ENCODE peak calls at places on chromosomes 3 and 15, in eight cellular contexts. One of them, this sample, is unnamed.

GRCh38 chr3:12532182-12532581 is 13.1 kb downstream of the MKRN2OS start:
- DNase-seq in activated CD8-positive, alpha-beta memory T cell treated with anti-CD3 and anti-CD28 coated beads for 4 hours: no peak
- DNase-seq in stimulated activated CD8-positive, alpha-beta memory T cell treated with anti-CD3 and anti-CD28 coated beads, Interleukin-15, amount 100 ng/mL, for 24 hours: no peak
- DNase-seq in HTR-8/SVneo: no peak
- DNase-seq in stimulated activated CD4-positive, alpha-beta T cell treated with anti-CD3 and anti-CD28 coated beads, Interleukin-12 subunit alpha, Interleukin-12 subunit beta, amount 100 ng/mL, for 4 hours: no peak
- DNase-seq in fibroblast of mammary gland: no peak
- DNase-seq in psoas muscle: no peak
- DNase-seq in CD8-positive, alpha-beta memory T cell: no peak
- DNase-seq in this sample: no peak

GRCh38 chr15:39171944-39172368 is 408.9 kb upstream of the THBS1 start:
- DNase-seq in stimulated activated CD4-positive, alpha-beta T cell treated with anti-CD3 and anti-CD28 coated beads, Interleukin-12 subunit alpha, Interleukin-12 subunit beta, amount 100 ng/mL, for 4 hours: peak
- DNase-seq in CD8-positive, alpha-beta memory T cell: no peak
- DNase-seq in fibroblast of mammary gland: peak
- DNase-seq in activated CD8-positive, alpha-beta memory T cell treated with anti-CD3 and anti-CD28 coated beads for 4 hours: no peak
- DNase-seq in HTR-8/SVneo: peak
- DNase-seq in stimulated activated CD8-positive, alpha-beta memory T cell treated with anti-CD3 and anti-CD28 coated beads, Interleukin-15, amount 100 ng/mL, for 24 hours: no peak
- DNase-seq in psoas muscle: peak
- DNase-seq in this sample: peak

GRCh38 chr3:134034005-134034785 is 4.5 kb upstream of the SLCO2A1 start:
- DNase-seq in stimulated activated CD4-positive, alpha-beta T cell treated with anti-CD3 and anti-CD28 coated beads, Interleukin-12 subunit alpha, Interleukin-12 subunit beta, amount 100 ng/mL, for 4 hours: no peak
- DNase-seq in CD8-positive, alpha-beta memory T cell: no peak
- DNase-seq in activated CD8-positive, alpha-beta memory T cell treated with anti-CD3 and anti-CD28 coated beads for 4 hours: no peak
- DNase-seq in stimulated activated CD8-positive, alpha-beta memory T cell treated with anti-CD3 and anti-CD28 coated beads, Interleukin-15, amount 100 ng/mL, for 24 hours: no peak
- DNase-seq in fibroblast of mammary gland: no peak
- DNase-seq in HTR-8/SVneo: no peak
- DNase-seq in psoas muscle: no peak
- DNase-seq in this sample: peak

GRCh38 chr3:158711886-158712285 is 20.4 kb downstream of the RARRES1 start:
- DNase-seq in HTR-8/SVneo: peak
- DNase-seq in CD8-positive, alpha-beta memory T cell: no peak
- DNase-seq in stimulated activated CD4-positive, alpha-beta T cell treated with anti-CD3 and anti-CD28 coated beads, Interleukin-12 subunit alpha, Interleukin-12 subunit beta, amount 100 ng/mL, for 4 hours: no peak
- DNase-seq in fibroblast of mammary gland: peak
- DNase-seq in activated CD8-positive, alpha-beta memory T cell treated with anti-CD3 and anti-CD28 coated beads for 4 hours: no peak
- DNase-seq in psoas muscle: no peak
- DNase-seq in stimulated activated CD8-positive, alpha-beta memory T cell treated with anti-CD3 and anti-CD28 coated beads, Interleukin-15, amount 100 ng/mL, for 24 hours: no peak
- DNase-seq in this sample: peak

GRCh38 chr3:182436547-182436946 is 356.8 kb upstream of the ATP11B start:
- DNase-seq in fibroblast of mammary gland: no peak
- DNase-seq in stimulated activated CD4-positive, alpha-beta T cell treated with anti-CD3 and anti-CD28 coated beads, Interleukin-12 subunit alpha, Interleukin-12 subunit beta, amount 100 ng/mL, for 4 hours: no peak
- DNase-seq in activated CD8-positive, alpha-beta memory T cell treated with anti-CD3 and anti-CD28 coated beads for 4 hours: no peak
- DNase-seq in CD8-positive, alpha-beta memory T cell: no peak
- DNase-seq in stimulated activated CD8-positive, alpha-beta memory T cell treated with anti-CD3 and anti-CD28 coated beads, Interleukin-15, amount 100 ng/mL, for 24 hours: no peak
- DNase-seq in HTR-8/SVneo: no peak
- DNase-seq in psoas muscle: no peak
- DNase-seq in this sample: no peak

GRCh38 chr3:71560665-71561064 is 22.9 kb downstream of the FOXP1 start:
- DNase-seq in fibroblast of mammary gland: no peak
- DNase-seq in HTR-8/SVneo: no peak
- DNase-seq in stimulated activated CD4-positive, alpha-beta T cell treated with anti-CD3 and anti-CD28 coated beads, Interleukin-12 subunit alpha, Interleukin-12 subunit beta, amount 100 ng/mL, for 4 hours: no peak
- DNase-seq in psoas muscle: no peak
- DNase-seq in activated CD8-positive, alpha-beta memory T cell treated with anti-CD3 and anti-CD28 coated beads for 4 hours: no peak
- DNase-seq in CD8-positive, alpha-beta memory T cell: no peak
- DNase-seq in stimulated activated CD8-positive, alpha-beta memory T cell treated with anti-CD3 and anti-CD28 coated beads, Interleukin-15, amount 100 ng/mL, for 24 hours: no peak
- DNase-seq in this sample: no peak

GRCh38 chr3:42905740-42906084 is 230 bp upstream of the ZNF662 start:
- DNase-seq in activated CD8-positive, alpha-beta memory T cell treated with anti-CD3 and anti-CD28 coated beads for 4 hours: no peak
- DNase-seq in psoas muscle: no peak
- DNase-seq in stimulated activated CD8-positive, alpha-beta memory T cell treated with anti-CD3 and anti-CD28 coated beads, Interleukin-15, amount 100 ng/mL, for 24 hours: no peak
- DNase-seq in fibroblast of mammary gland: no peak
- DNase-seq in stimulated activated CD4-positive, alpha-beta T cell treated with anti-CD3 and anti-CD28 coated beads, Interleukin-12 subunit alpha, Interleukin-12 subunit beta, amount 100 ng/mL, for 4 hours: no peak
- DNase-seq in HTR-8/SVneo: no peak
- DNase-seq in CD8-positive, alpha-beta memory T cell: no peak
- DNase-seq in this sample: no peak

GRCh38 chr3:100158877-100159563 is 44.7 kb upstream of the FILIP1L start:
- DNase-seq in HTR-8/SVneo: no peak
- DNase-seq in activated CD8-positive, alpha-beta memory T cell treated with anti-CD3 and anti-CD28 coated beads for 4 hours: no peak
- DNase-seq in stimulated activated CD8-positive, alpha-beta memory T cell treated with anti-CD3 and anti-CD28 coated beads, Interleukin-15, amount 100 ng/mL, for 24 hours: no peak
- DNase-seq in fibroblast of mammary gland: peak
- DNase-seq in CD8-positive, alpha-beta memory T cell: no peak
- DNase-seq in psoas muscle: no peak
- DNase-seq in stimulated activated CD4-positive, alpha-beta T cell treated with anti-CD3 and anti-CD28 coated beads, Interleukin-12 subunit alpha, Interleukin-12 subunit beta, amount 100 ng/mL, for 4 hours: no peak
- DNase-seq in this sample: peak

GRCh38 chr3:119194237-119195150 is 21.1 kb downstream of the UPK1B start:
- DNase-seq in fibroblast of mammary gland: no peak
- DNase-seq in psoas muscle: no peak
- DNase-seq in stimulated activated CD8-positive, alpha-beta memory T cell treated with anti-CD3 and anti-CD28 coated beads, Interleukin-15, amount 100 ng/mL, for 24 hours: no peak
- DNase-seq in stimulated activated CD4-positive, alpha-beta T cell treated with anti-CD3 and anti-CD28 coated beads, Interleukin-12 subunit alpha, Interleukin-12 subunit beta, amount 100 ng/mL, for 4 hours: no peak
- DNase-seq in activated CD8-positive, alpha-beta memory T cell treated with anti-CD3 and anti-CD28 coated beads for 4 hours: no peak
- DNase-seq in CD8-positive, alpha-beta memory T cell: no peak
- DNase-seq in HTR-8/SVneo: no peak
- DNase-seq in this sample: peak

GRCh38 chr3:28388978-28389377 is 40.4 kb upstream of the AZI2 start:
- DNase-seq in HTR-8/SVneo: no peak
- DNase-seq in activated CD8-positive, alpha-beta memory T cell treated with anti-CD3 and anti-CD28 coated beads for 4 hours: no peak
- DNase-seq in CD8-positive, alpha-beta memory T cell: no peak
- DNase-seq in stimulated activated CD8-positive, alpha-beta memory T cell treated with anti-CD3 and anti-CD28 coated beads, Interleukin-15, amount 100 ng/mL, for 24 hours: no peak
- DNase-seq in psoas muscle: no peak
- DNase-seq in fibroblast of mammary gland: no peak
- DNase-seq in stimulated activated CD4-positive, alpha-beta T cell treated with anti-CD3 and anti-CD28 coated beads, Interleukin-12 subunit alpha, Interleukin-12 subunit beta, amount 100 ng/mL, for 4 hours: no peak
- DNase-seq in this sample: no peak

GRCh38 chr15:69531302-69532027 is 78.8 kb downstream of the RPLP1 start:
- DNase-seq in stimulated activated CD4-positive, alpha-beta T cell treated with anti-CD3 and anti-CD28 coated beads, Interleukin-12 subunit alpha, Interleukin-12 subunit beta, amount 100 ng/mL, for 4 hours: no peak
- DNase-seq in activated CD8-positive, alpha-beta memory T cell treated with anti-CD3 and anti-CD28 coated beads for 4 hours: no peak
- DNase-seq in HTR-8/SVneo: no peak
- DNase-seq in fibroblast of mammary gland: no peak
- DNase-seq in stimulated activated CD8-positive, alpha-beta memory T cell treated with anti-CD3 and anti-CD28 coated beads, Interleukin-15, amount 100 ng/mL, for 24 hours: no peak
- DNase-seq in psoas muscle: no peak
- DNase-seq in CD8-positive, alpha-beta memory T cell: no peak
- DNase-seq in this sample: no peak

GRCh38 chr3:149902498-149903139 is 68.1 kb downstream of the PFN2 start:
- DNase-seq in stimulated activated CD8-positive, alpha-beta memory T cell treated with anti-CD3 and anti-CD28 coated beads, Interleukin-15, amount 100 ng/mL, for 24 hours: no peak
- DNase-seq in HTR-8/SVneo: no peak
- DNase-seq in stimulated activated CD4-positive, alpha-beta T cell treated with anti-CD3 and anti-CD28 coated beads, Interleukin-12 subunit alpha, Interleukin-12 subunit beta, amount 100 ng/mL, for 4 hours: no peak
- DNase-seq in fibroblast of mammary gland: peak
- DNase-seq in activated CD8-positive, alpha-beta memory T cell treated with anti-CD3 and anti-CD28 coated beads for 4 hours: no peak
- DNase-seq in psoas muscle: no peak
- DNase-seq in CD8-positive, alpha-beta memory T cell: no peak
- DNase-seq in this sample: no peak

GRCh38 chr3:43995929-43996378 is 245.7 kb upstream of the TOPAZ1 start:
- DNase-seq in CD8-positive, alpha-beta memory T cell: no peak
- DNase-seq in psoas muscle: no peak
- DNase-seq in HTR-8/SVneo: no peak
- DNase-seq in stimulated activated CD4-positive, alpha-beta T cell treated with anti-CD3 and anti-CD28 coated beads, Interleukin-12 subunit alpha, Interleukin-12 subunit beta, amount 100 ng/mL, for 4 hours: peak
- DNase-seq in fibroblast of mammary gland: no peak
- DNase-seq in stimulated activated CD8-positive, alpha-beta memory T cell treated with anti-CD3 and anti-CD28 coated beads, Interleukin-15, amount 100 ng/mL, for 24 hours: no peak
- DNase-seq in activated CD8-positive, alpha-beta memory T cell treated with anti-CD3 and anti-CD28 coated beads for 4 hours: no peak
- DNase-seq in this sample: no peak

GRCh38 chr3:87997298-87997697 is 61.5 kb downstream of the CGGBP1 start:
- DNase-seq in CD8-positive, alpha-beta memory T cell: no peak
- DNase-seq in stimulated activated CD4-positive, alpha-beta T cell treated with anti-CD3 and anti-CD28 coated beads, Interleukin-12 subunit alpha, Interleukin-12 subunit beta, amount 100 ng/mL, for 4 hours: peak
- DNase-seq in activated CD8-positive, alpha-beta memory T cell treated with anti-CD3 and anti-CD28 coated beads for 4 hours: no peak
- DNase-seq in stimulated activated CD8-positive, alpha-beta memory T cell treated with anti-CD3 and anti-CD28 coated beads, Interleukin-15, amount 100 ng/mL, for 24 hours: no peak
- DNase-seq in HTR-8/SVneo: no peak
- DNase-seq in psoas muscle: no peak
- DNase-seq in fibroblast of mammary gland: peak
- DNase-seq in this sample: no peak

GRCh38 chr3:16838561-16838960 is 46.2 kb upstream of the PLCL2 start:
- DNase-seq in stimulated activated CD4-positive, alpha-beta T cell treated with anti-CD3 and anti-CD28 coated beads, Interleukin-12 subunit alpha, Interleukin-12 subunit beta, amount 100 ng/mL, for 4 hours: no peak
- DNase-seq in psoas muscle: peak
- DNase-seq in HTR-8/SVneo: no peak
- DNase-seq in activated CD8-positive, alpha-beta memory T cell treated with anti-CD3 and anti-CD28 coated beads for 4 hours: no peak
- DNase-seq in stimulated activated CD8-positive, alpha-beta memory T cell treated with anti-CD3 and anti-CD28 coated beads, Interleukin-15, amount 100 ng/mL, for 24 hours: no peak
- DNase-seq in CD8-positive, alpha-beta memory T cell: no peak
- DNase-seq in fibroblast of mammary gland: no peak
- DNase-seq in this sample: no peak

GRCh38 chr15:100438570-100438969 is 90.2 kb downstream of the CERS3 start:
- DNase-seq in psoas muscle: peak
- DNase-seq in stimulated activated CD8-positive, alpha-beta memory T cell treated with anti-CD3 and anti-CD28 coated beads, Interleukin-15, amount 100 ng/mL, for 24 hours: no peak
- DNase-seq in activated CD8-positive, alpha-beta memory T cell treated with anti-CD3 and anti-CD28 coated beads for 4 hours: no peak
- DNase-seq in HTR-8/SVneo: no peak
- DNase-seq in stimulated activated CD4-positive, alpha-beta T cell treated with anti-CD3 and anti-CD28 coated beads, Interleukin-12 subunit alpha, Interleukin-12 subunit beta, amount 100 ng/mL, for 4 hours: peak
- DNase-seq in CD8-positive, alpha-beta memory T cell: no peak
- DNase-seq in fibroblast of mammary gland: peak
- DNase-seq in this sample: no peak

GRCh38 chr3:66441124-66441523 is 59.7 kb downstream of the LRIG1 start:
- DNase-seq in fibroblast of mammary gland: peak
- DNase-seq in psoas muscle: no peak
- DNase-seq in stimulated activated CD8-positive, alpha-beta memory T cell treated with anti-CD3 and anti-CD28 coated beads, Interleukin-15, amount 100 ng/mL, for 24 hours: no peak
- DNase-seq in CD8-positive, alpha-beta memory T cell: no peak
- DNase-seq in HTR-8/SVneo: peak
- DNase-seq in activated CD8-positive, alpha-beta memory T cell treated with anti-CD3 and anti-CD28 coated beads for 4 hours: no peak
- DNase-seq in stimulated activated CD4-positive, alpha-beta T cell treated with anti-CD3 and anti-CD28 coated beads, Interleukin-12 subunit alpha, Interleukin-12 subunit beta, amount 100 ng/mL, for 4 hours: no peak
- DNase-seq in this sample: peak